ENCODE peak calls at places on chromosomes 7 and 10, in eight cellular contexts. Z is mesothelial cell of epicardium, Q is sigmoid colon, T is WTC11, O is type B pancreatic cell, N is PC-9, U is Calu3, F is neural crest cell. B is an unnamed sample.

GRCh38 chr7:77327067-77327931 is 88.8 kb downstream of the GSAP start:
- DNase-seq in Q (peak; percentile 84), U (peak; percentile 72), N (no peak), T (no peak), Z (no peak), O (no peak), F (no peak), B (no peak)

GRCh38 chr10:33559105-33559504 is 224.6 kb upstream of the NRP1 start:
- DNase-seq in T (no peak), N (peak; percentile 52), Q (peak; percentile 65), O (no peak), U (no peak), Z (no peak), F (no peak), B (no peak)

GRCh38 chr7:68529221-68529620 is 1069.1 kb upstream of the AUTS2 start:
- DNase-seq in T (peak; percentile 12), O (no peak), Z (no peak), Q (no peak), N (no peak), U (no peak), F (no peak), B (no peak)

GRCh38 chr7:6433814-6434630 is 13.7 kb downstream of the DAGLB start:
- DNase-seq in F (no peak), Q (no peak), Z (no peak), T (no peak), N (no peak), U (no peak), O (no peak), B (no peak)

GRCh38 chr10:27252267-27253000 is 11.8 kb upstream of the ACBD5 start:
- DNase-seq in O (no peak), Q (no peak), T (peak; percentile 86), U (peak; percentile 95), Z (no peak), F (no peak), N (peak; percentile 44), B (no peak)

GRCh38 chr10:100707261-100707848 is 38.0 kb upstream of the PAX2 start:
- DNase-seq in T (no peak), O (no peak), Q (no peak), Z (no peak), U (no peak), N (no peak), F (no peak), B (no peak)

GRCh38 chr10:126247454-126247975 is 140.8 kb downstream of the ADAM12 start:
- DNase-seq in Z (no peak), O (no peak), F (no peak), T (no peak), Q (peak; percentile 83), N (peak; percentile 88), U (peak; percentile 42), B (no peak)

GRCh38 chr7:44430054-44430453 is 60.4 kb downstream of the NUDCD3 start:
- DNase-seq in Q (no peak), F (no peak), Z (no peak), U (no peak), O (no peak), T (no peak), N (no peak), B (no peak)

GRCh38 chr7:73833251-73833919 is 2.6 kb downstream of the CLDN4 start:
- DNase-seq in F (no peak), Z (no peak), U (peak; percentile 70), O (no peak), N (peak; percentile 85), Q (no peak), T (no peak), B (no peak)

GRCh38 chr10:117221156-117221711 is 19.7 kb upstream of the SLC18A2 start:
- DNase-seq in Q (peak; percentile 34), F (peak; percentile 35), T (peak; percentile 24), Z (no peak), U (peak; percentile 46), O (no peak), N (peak; percentile 85), B (no peak)

GRCh38 chr7:106126170-106126938 is 14.2 kb upstream of the SYPL1 start:
- DNase-seq in N (peak; percentile 74), U (peak; percentile 36), Q (no peak), T (no peak), Z (no peak), F (no peak), O (no peak), B (no peak)

GRCh38 chr10:43344051-43344450 is 27.4 kb upstream of the FXYD4 start:
- DNase-seq in T (no peak), O (no peak), N (no peak), Z (no peak), F (no peak), Q (no peak), U (no peak), B (no peak)

GRCh38 chr7:157886261-157886660 is 549.5 kb downstream of the DNAJB6 start:
- DNase-seq in Z (no peak), O (no peak), T (no peak), N (no peak), U (no peak), F (no peak), Q (no peak), B (no peak)

GRCh38 chr10:71649631-71650030 is 69.9 kb downstream of the C10orf105 start:
- DNase-seq in F (no peak), U (no peak), Z (no peak), Q (no peak), O (no peak), T (no peak), N (peak; percentile 79), B (no peak)

GRCh38 chr10:21517134-21517982 is 8.1 kb downstream of the SKIDA1 start:
- DNase-seq in O (no peak), N (peak; percentile 36), F (no peak), U (peak; percentile 34), Z (no peak), T (peak; percentile 83), Q (peak; percentile 83), B (peak; percentile 54)

GRCh38 chr7:154204046-154204445 is 151.8 kb downstream of the DPP6 start:
- DNase-seq in Z (no peak), N (no peak), O (no peak), U (no peak), Q (no peak), T (no peak), F (no peak), B (no peak)

GRCh38 chr10:103576862-103577261 is 83.4 kb downstream of the NEURL1 start:
- DNase-seq in F (no peak), N (no peak), Q (no peak), U (no peak), T (no peak), O (no peak), Z (no peak), B (no peak)

GRCh38 chr10:110006358-110007170 is 1.2 kb upstream of the ADD3 start:
- DNase-seq in F (no peak), U (peak; percentile 27), Q (peak; percentile 84), Z (peak; percentile 22), O (no peak), T (no peak), N (no peak), B (peak; percentile 82)

GRCh38 chr7:25776737-25777109 is 375.3 kb upstream of the NFE2L3 start:
- DNase-seq in Z (no peak), Q (no peak), U (no peak), N (no peak), T (no peak), F (no peak), O (no peak), B (no peak)

GRCh38 chr10:8468477-8468876 is 414.0 kb downstream of the GATA3 start:
- DNase-seq in Q (no peak), N (no peak), O (no peak), F (no peak), U (no peak), T (no peak), Z (no peak), B (no peak)
- TF ChIP-seq CTCF in Q (no peak), N (no peak), O (no peak), F (no peak), U (no peak), T (no peak), Z (no peak), B (no peak)

GRCh38 chr7:4073052-4073451 is 609.0 kb upstream of the FOXK1 start:
- DNase-seq in N (no peak), F (no peak), Q (no peak), O (peak; percentile 60), U (no peak), T (no peak), Z (no peak), B (peak; percentile 63)
- TF ChIP-seq CTCF in N (no peak), F (no peak), Q (no peak), O (no peak), U (no peak), T (no peak), Z (no peak), B (no peak)

GRCh38 chr7:75915416-75916156 is 631 bp downstream of the POR start:
- DNase-seq in O (no peak), Z (no peak), T (no peak), N (no peak), U (no peak), Q (peak; percentile 77), F (no peak), B (no peak)

GRCh38 chr7:75913437-75913836 is 1.5 kb upstream of the POR start:
- DNase-seq in Q (no peak), Z (no peak), U (no peak), O (no peak), T (no peak), N (no peak), F (no peak), B (no peak)

GRCh38 chr7:75914169-75914654 is 743 bp upstream of the POR start:
- DNase-seq in Q (no peak), N (no peak), F (peak; percentile 9), Z (no peak), U (no peak), T (no peak), O (no peak), B (no peak)

GRCh38 chr7:75916259-75916658 is 1.3 kb downstream of the POR start:
- DNase-seq in F (no peak), Q (no peak), O (no peak), U (no peak), N (no peak), Z (no peak), T (no peak), B (no peak)

GRCh38 chr7:75914655-75915415 is at the start of gene POR:
- DNase-seq in F (peak; percentile 97), Q (peak; percentile 97), O (peak; percentile 98), Z (peak; percentile 93), T (peak; percentile 95), U (peak; percentile 95), N (peak; percentile 75), B (peak; percentile 98)
- TF ChIP-seq CTCF in F (no peak), Q (no peak), O (no peak), Z (no peak), T (no peak), U (no peak), N (no peak), B (peak; percentile 29)

DNA sequence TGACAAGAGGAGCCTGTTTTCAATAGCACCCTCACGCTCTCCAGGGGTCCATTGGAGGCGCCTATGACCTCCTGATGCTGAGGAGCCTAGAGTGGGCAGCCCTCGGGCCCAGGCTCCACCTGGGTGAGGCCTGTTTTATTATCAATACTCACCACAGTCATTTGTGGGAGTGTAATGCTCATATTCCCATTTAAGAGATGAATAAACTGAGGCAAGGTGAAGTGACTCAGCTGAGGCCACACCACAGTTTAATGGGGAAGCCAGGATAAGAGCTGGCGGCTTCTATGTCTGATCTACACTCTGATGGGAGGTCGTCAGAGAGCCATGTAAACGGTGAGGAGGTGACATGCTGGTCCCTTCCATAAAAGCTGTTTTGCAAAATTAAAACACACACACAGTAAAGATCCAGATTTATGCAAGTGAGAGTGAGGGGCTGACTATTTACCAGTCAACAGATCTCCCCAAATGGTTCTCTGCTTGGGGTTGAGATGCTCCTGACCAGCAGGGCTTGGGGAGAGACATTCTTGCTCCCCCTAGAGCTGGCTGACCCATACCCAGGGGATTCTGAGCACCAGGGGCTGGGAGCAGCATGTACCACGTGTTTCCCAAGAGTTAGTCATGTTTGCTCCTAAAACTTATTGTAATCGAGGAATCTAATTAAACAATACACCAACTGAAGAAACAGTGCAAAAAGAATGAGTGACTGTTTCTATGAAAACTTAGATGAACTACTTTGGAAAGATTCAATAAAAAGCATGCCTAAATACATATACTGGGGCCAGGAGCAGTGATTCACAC is 81.0 kb upstream of the INSIG1 start:
- DNase-seq in U (no peak), Q (peak; percentile 20), N (peak; percentile 54), F (no peak), O (no peak), Z (no peak), T (no peak), B (no peak)
- TF ChIP-seq CTCF in U (no peak), Q (no peak), N (peak; percentile 39), F (no peak), O (no peak), Z (no peak), T (no peak), B (no peak)

B was measured in osteocyte.